ENCODE peak calls at places on chromosomes 3 and 15, in five cellular contexts. S, W, X, T and K are unnamed samples.
A peak's percentile ranks its signal among the peaks of the same experiment; 100 is the strongest.

GRCh38 chr3:177463863-177464262 is 266.6 kb upstream of the TBL1XR1 start:
- DNase-seq in S (no peak), W (no peak), X (no peak), T (peak; percentile 27), K (no peak)

GRCh38 chr15:85414037-85414436 is 33.6 kb downstream of the AKAP13 start:
- DNase-seq in S (no peak), W (no peak), X (no peak), T (no peak), K (no peak)

GRCh38 chr3:51975857-51976549 is 1.1 kb downstream of the ABHD14A start:
- DNase-seq in S (peak; percentile 50), W (no peak), X (no peak), T (no peak), K (peak; percentile 54)

GRCh38 chr15:55742927-55743614 is at the start of gene PRTG:
- DNase-seq in S (peak; percentile 72), W (no peak), X (no peak), T (no peak), K (peak; percentile 25)

GRCh38 chr3:12273045-12273695 is 15.7 kb upstream of the PPARG start:
- DNase-seq in S (no peak), W (no peak), X (peak; percentile 40), T (no peak), K (no peak)

GRCh38 chr15:54604963-54605362 is 591.8 kb downstream of the RSL24D1 start:
- DNase-seq in S (no peak), W (no peak), X (no peak), T (peak; percentile 15), K (no peak)

GRCh38 chr3:114299925-114300624 is 6.2 kb downstream of the TIGIT start:
- DNase-seq in S (no peak), W (no peak), X (no peak), T (no peak), K (no peak)

GRCh38 chr3:118817748-118818165 is 216.9 kb downstream of the IGSF11 start:
- DNase-seq in S (peak; percentile 48), W (no peak), X (no peak), T (peak; percentile 48), K (peak; percentile 54)

GRCh38 chr15:71800835-71801745 is 9.3 kb upstream of the NR2E3 start:
- DNase-seq in S (peak; percentile 47), W (peak; percentile 21), X (no peak), T (peak; percentile 44), K (peak; percentile 65)

GRCh38 chr3:197508924-197509775 is 46.6 kb downstream of the BDH1 start:
- DNase-seq in S (no peak), W (no peak), X (no peak), T (no peak), K (no peak)

GRCh38 chr15:99326235-99326634 is 75.0 kb downstream of the LRRC28 start:
- DNase-seq in S (peak; percentile 74), W (no peak), X (no peak), T (no peak), K (no peak)

GRCh38 chr3:63727248-63727647 is 74.8 kb downstream of the SNTN start:
- DNase-seq in S (no peak), W (no peak), X (no peak), T (no peak), K (no peak)

GRCh38 chr3:127350172-127351050 is 62.6 kb upstream of the PRR20G start:
- DNase-seq in S (no peak), W (no peak), X (no peak), T (no peak), K (no peak)

GRCh38 chr3:62940763-62941632 is 65.8 kb upstream of the CADPS start:
- DNase-seq in S (no peak), W (no peak), X (no peak), T (no peak), K (no peak)

GRCh38 chr15:56732881-56733130 is 503 bp downstream of the ZNF280D start:
- DNase-seq in S (peak; percentile 8), W (no peak), X (no peak), T (no peak), K (no peak)

GRCh38 chr3:52447512-52448355 is 2.8 kb upstream of the SEMA3G start:
- DNase-seq in S (no peak), W (no peak), X (no peak), T (no peak), K (no peak)

GRCh38 chr3:146473726-146474125 is 4.4 kb upstream of the PLSCR2 start:
- DNase-seq in S (no peak), W (no peak), X (no peak), T (no peak), K (no peak)

GRCh38 chr3:50350527-50351317 is at the start of the genes CYB561D2 and NPRL2:
- DNase-seq in S (peak; percentile 90), W (peak; percentile 72), X (peak; percentile 89), T (peak; percentile 85), K (peak; percentile 96)

GRCh38 chr3:105537371-105538075 is 170.8 kb downstream of the ALCAM start:
- DNase-seq in S (no peak), W (no peak), X (no peak), T (no peak), K (no peak)

GRCh38 chr3:48614044-48614443 is 4.6 kb upstream of the UQCRC1 start:
- DNase-seq in S (peak; percentile 57), W (no peak), X (no peak), T (no peak), K (no peak)

GRCh38 chr3:119145500-119146167 is at the start of gene TEX55:
- DNase-seq in S (peak; percentile 30), W (no peak), X (no peak), T (peak; percentile 25), K (peak; percentile 65)

DNA sequence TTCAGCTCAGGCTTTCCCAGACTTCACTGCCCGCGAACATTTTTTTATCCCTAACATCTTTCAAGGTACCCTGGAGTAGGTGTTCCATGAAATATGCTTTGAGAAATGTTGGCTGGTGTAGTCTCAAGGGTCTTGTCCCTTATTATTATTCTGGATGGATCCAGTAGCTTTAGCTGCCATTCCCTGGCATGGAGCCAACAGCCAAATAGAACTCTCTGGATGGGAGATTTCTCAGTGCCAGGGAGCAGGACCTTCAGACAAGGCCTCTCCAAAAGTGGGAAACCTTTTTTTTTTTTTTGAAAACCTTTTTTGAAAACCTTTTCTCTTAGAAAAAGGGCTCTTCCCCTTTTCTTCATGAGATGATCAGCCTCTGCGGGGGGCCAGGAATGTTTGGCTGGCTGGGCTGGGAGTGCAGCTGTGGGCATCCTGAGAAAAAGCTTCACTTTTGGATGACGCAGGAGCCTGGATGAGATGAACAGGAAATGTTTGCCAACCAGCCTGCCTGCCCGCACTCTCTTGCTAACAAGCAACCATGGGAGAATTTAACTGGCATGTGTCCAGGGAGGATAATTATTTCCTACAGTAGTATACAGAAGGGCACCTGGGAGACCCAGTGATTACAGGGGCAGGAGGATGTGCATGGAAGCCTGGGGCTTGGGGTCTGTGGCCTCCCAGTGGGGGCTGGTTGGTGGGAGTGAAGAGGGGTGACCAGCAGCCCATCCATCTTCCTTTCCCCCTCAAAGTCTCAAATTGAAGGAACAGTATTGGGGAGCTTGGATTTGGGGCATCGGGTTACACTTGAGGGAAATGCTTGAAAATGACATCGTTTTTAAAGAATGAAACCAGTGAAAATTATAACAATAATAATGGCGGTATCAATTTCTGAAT is 109.1 kb upstream of the LRIG1 start:
- DNase-seq in S (no peak), W (no peak), X (no peak), T (peak; percentile 64), K (no peak)
- TF ChIP-seq SUZ12 in S (no peak), W (no peak), X (no peak), T (no peak), K (no peak)

GRCh38 chr15:33195283-33195682 is 769 bp upstream of the FMN1 start:
- DNase-seq in S (no peak), W (no peak), X (no peak), T (no peak), K (no peak)

GRCh38 chr15:33197636-33198035 is 3.1 kb upstream of the FMN1 start:
- DNase-seq in S (no peak), W (no peak), X (no peak), T (no peak), K (no peak)

GRCh38 chr15:33194704-33195261 is at the start of gene FMN1:
- DNase-seq in S (no peak), W (peak; percentile 92), X (peak; percentile 37), T (peak; percentile 88), K (peak; percentile 88)

GRCh38 chr15:33191641-33192040 is 2.9 kb downstream of the FMN1 start:
- DNase-seq in S (no peak), W (no peak), X (no peak), T (no peak), K (no peak)

GRCh38 chr15:33194237-33194636 is 277 bp downstream of the FMN1 start:
- DNase-seq in S (no peak), W (no peak), X (no peak), T (no peak), K (no peak)
- TF ChIP-seq SUZ12 in S (no peak), W (no peak), X (no peak), T (no peak), K (no peak)

GRCh38 chr3:183927059-183927458 is 42.4 kb upstream of the PARL start:
- DNase-seq in S (no peak), W (no peak), X (no peak), T (no peak), K (no peak)

GRCh38 chr3:183924543-183924942 is 39.9 kb upstream of the PARL start:
- DNase-seq in S (no peak), W (no peak), X (no peak), T (no peak), K (no peak)

GRCh38 chr3:183921096-183921495 is 36.4 kb upstream of the PARL start:
- DNase-seq in S (no peak), W (no peak), X (no peak), T (no peak), K (no peak)

GRCh38 chr3:183930069-183930468 is 45.4 kb upstream of the PARL start:
- DNase-seq in S (peak; percentile 45), W (no peak), X (no peak), T (no peak), K (no peak)

GRCh38 chr3:183924956-183925355 is 40.3 kb upstream of the PARL start:
- DNase-seq in S (no peak), W (no peak), X (no peak), T (no peak), K (no peak)
- TF ChIP-seq SUZ12 in S (no peak), W (no peak), X (no peak), T (no peak), K (no peak)

GRCh38 chr15:74960286-74960685 is 3.7 kb upstream of the RPP25 start:
- DNase-seq in S (no peak), W (no peak), X (no peak), T (no peak), K (no peak)

GRCh38 chr15:74959643-74959939 is 3.0 kb upstream of the RPP25 start:
- DNase-seq in S (no peak), W (no peak), X (no peak), T (no peak), K (no peak)

GRCh38 chr15:74961616-74962015 is 5.0 kb upstream of the RPP25 start:
- DNase-seq in S (no peak), W (no peak), X (no peak), T (no peak), K (no peak)

GRCh38 chr15:74962219-74962618 is 5.6 kb upstream of the RPP25 start:
- DNase-seq in S (no peak), W (no peak), X (no peak), T (no peak), K (no peak)

DNA sequence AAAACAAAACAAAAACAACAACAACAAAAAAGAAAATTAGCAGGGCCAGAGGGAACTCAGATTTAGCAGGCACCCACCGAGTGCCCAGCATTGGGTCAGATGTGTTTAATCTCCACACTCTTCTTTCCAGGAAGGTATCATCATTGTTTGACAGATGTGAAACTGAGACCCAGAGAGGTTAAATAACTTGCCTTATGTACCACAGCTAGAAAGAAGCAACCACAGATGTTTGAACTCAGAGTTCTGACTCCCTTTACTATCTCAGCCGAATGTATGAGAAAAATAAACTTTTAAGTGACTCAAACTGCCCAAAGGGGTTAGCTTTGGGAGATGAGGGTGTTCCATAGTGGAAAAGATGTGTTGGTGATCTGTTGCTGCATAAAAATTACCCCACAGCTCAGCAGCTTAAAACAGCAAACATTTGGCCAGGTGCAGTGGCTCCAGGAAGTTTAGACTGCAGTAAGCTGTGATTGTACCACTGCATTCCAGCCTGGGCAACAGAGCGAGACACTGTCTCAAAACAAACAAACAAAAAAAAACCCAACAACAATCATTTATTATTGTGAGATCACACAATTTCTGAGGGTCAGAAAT is 4.5 kb upstream of the RPP25 start:
- DNase-seq in S (no peak), W (no peak), X (no peak), T (no peak), K (no peak)
- TF ChIP-seq SUZ12 in S (no peak), W (no peak), X (no peak), T (no peak), K (no peak)